ENCODE peak calls at places on chromosomes 1 and 21, in nine cellular contexts. N is sigmoid colon, C is adrenal gland, O is ovary, M is upper lobe of left lung, X is erythroblast, I is GM12891, W is Peyer's patch, F is A549. U is an unnamed sample.

GRCh38 chr1:24277420-24278169 is 41.6 kb upstream of the GRHL3 start:
- DNase-seq in C (no peak), X (no peak), W (no peak), N (peak; percentile 4), O (no peak), M (no peak), F (no peak), I (no peak), U (no peak)

GRCh38 chr21:38645282-38645681 is 147.0 kb upstream of the ERG start:
- DNase-seq in C (no peak), M (no peak), W (no peak), X (no peak), F (no peak), N (no peak), O (no peak), I (no peak), U (no peak)

GRCh38 chr1:193556042-193556441 is 369.6 kb upstream of the B3GALT2 start:
- DNase-seq in W (no peak), N (no peak), O (no peak), X (no peak), C (no peak), I (no peak), M (no peak), F (no peak), U (no peak)

GRCh38 chr21:46599251-46599572 is 5.7 kb downstream of the S100B start:
- DNase-seq in N (no peak), M (no peak), X (no peak), C (peak; percentile 68), I (no peak), O (peak; percentile 67), W (no peak), F (peak; percentile 10), U (no peak)

GRCh38 chr1:220487297-220487820 is 40.6 kb upstream of the MARK1 start:
- DNase-seq in N (no peak), O (no peak), X (no peak), W (peak; percentile 81), M (no peak), I (no peak), F (peak; percentile 15), C (no peak), U (no peak)

GRCh38 chr1:21773585-21773984 is 9.4 kb downstream of the USP48 start:
- DNase-seq in O (no peak), I (no peak), X (no peak), F (no peak), M (no peak), W (peak; percentile 64), N (peak; percentile 2), C (peak; percentile 0), U (no peak)

GRCh38 chr1:80375662-80376061 is 1369.1 kb upstream of the ADGRL4 start:
- DNase-seq in F (peak; percentile 46), X (no peak), M (no peak), W (no peak), C (no peak), N (no peak), O (no peak), I (no peak), U (no peak)

GRCh38 chr1:231590453-231591198 is 36.0 kb upstream of the DISC1 start:
- DNase-seq in X (peak; percentile 54), F (peak; percentile 83), M (no peak), N (peak; percentile 73), W (peak; percentile 71), I (no peak), C (peak; percentile 63), O (peak; percentile 50), U (no peak)

GRCh38 chr1:218299416-218299815 is 14.3 kb downstream of the RRP15 start:
- DNase-seq in O (no peak), C (no peak), N (no peak), W (no peak), X (peak; percentile 61), F (peak; percentile 62), M (no peak), I (no peak), U (no peak)

GRCh38 chr1:203589201-203589600 is 37.4 kb upstream of the ATP2B4 start:
- DNase-seq in O (no peak), I (no peak), M (no peak), X (no peak), F (no peak), W (no peak), C (no peak), N (no peak), U (no peak)

GRCh38 chr1:11729498-11730428 is 6.2 kb upstream of the AGTRAP start:
- DNase-seq in M (no peak), O (no peak), I (no peak), X (no peak), W (no peak), F (no peak), C (no peak), N (no peak), U (no peak)

GRCh38 chr1:150566589-150567340 is 12.6 kb downstream of the MCL1 start:
- DNase-seq in F (no peak), I (no peak), N (peak; percentile 63), X (no peak), O (peak; percentile 9), W (peak; percentile 37), C (peak; percentile 15), M (no peak), U (no peak)
- TF ChIP-seq POLR2A in F (no peak), I (no peak), N (no peak), X (no peak), O (peak; percentile 13), W (no peak), C (no peak), M (peak; percentile 8), U (no peak)

GRCh38 chr21:28959367-28960099 is 33.1 kb downstream of the LTN1 start:
- DNase-seq in W (no peak), F (peak; percentile 25), N (no peak), O (no peak), X (no peak), M (no peak), C (no peak), I (no peak), U (no peak)
- TF ChIP-seq POLR2A in W (no peak), F (no peak), N (no peak), O (no peak), X (no peak), M (no peak), C (no peak), I (no peak), U (no peak)

GRCh38 chr1:70617728-70618127 is 206.7 kb downstream of the CTH start:
- DNase-seq in F (no peak), I (no peak), X (no peak), M (no peak), O (no peak), W (no peak), C (no peak), N (no peak), U (no peak)
- TF ChIP-seq POLR2A in F (no peak), I (no peak), X (no peak), M (no peak), O (no peak), W (no peak), C (no peak), N (no peak), U (no peak)

GRCh38 chr1:45011837-45012638 is at the start of gene UROD:
- DNase-seq in I (peak; percentile 85), O (peak; percentile 91), F (peak; percentile 94), W (peak; percentile 97), N (peak; percentile 96), C (peak; percentile 96), M (peak; percentile 71), X (peak; percentile 99), U (peak; percentile 92)
- TF ChIP-seq POLR2A in I (peak; percentile 91), O (peak; percentile 25), F (peak; percentile 42), W (peak; percentile 53), N (no peak), C (peak; percentile 23), M (peak; percentile 54), X (peak; percentile 95), U (no peak)

DNA sequence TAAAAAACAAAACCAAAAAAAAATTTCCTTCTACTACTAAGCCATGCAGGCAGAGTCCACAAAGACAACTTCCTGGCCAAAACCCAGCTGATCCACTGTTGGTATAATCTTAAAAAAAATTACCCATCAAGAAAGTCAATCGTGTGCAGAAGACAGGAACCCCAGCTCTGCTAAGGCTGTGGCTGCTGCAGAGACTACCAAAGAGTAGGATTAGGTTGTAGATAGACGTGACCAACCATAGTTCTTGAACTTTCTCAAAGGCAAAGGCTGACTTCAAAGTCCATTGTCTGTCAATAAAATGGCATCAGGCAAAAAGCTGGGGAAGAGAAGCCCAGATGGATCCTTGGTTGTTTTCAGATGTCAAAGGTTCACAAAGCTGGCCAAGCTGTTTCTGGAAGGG is 3.4 kb downstream of the PSMB4 start:
- DNase-seq in C (no peak), W (no peak), O (no peak), N (no peak), M (no peak), I (no peak), F (no peak), X (no peak), U (no peak)
- TF ChIP-seq POLR2A in C (no peak), W (no peak), O (no peak), N (no peak), M (no peak), I (no peak), F (no peak), X (peak; percentile 10), U (no peak)

GRCh38 chr1:53601031-53601745 is 137.8 kb downstream of the GLIS1 start:
- DNase-seq in N (peak; percentile 28), X (no peak), M (no peak), W (no peak), I (no peak), O (no peak), F (no peak), C (no peak), U (no peak)
- TF ChIP-seq POLR2A in N (no peak), X (no peak), M (no peak), W (no peak), I (no peak), O (no peak), F (no peak), C (no peak), U (no peak)

GRCh38 chr1:151371340-151371739 is 1.2 kb downstream of the SELENBP1 start:
- DNase-seq in M (no peak), C (peak; percentile 74), I (no peak), W (peak; percentile 73), X (peak; percentile 73), N (peak; percentile 90), O (peak; percentile 78), F (peak; percentile 49), U (no peak)

GRCh38 chr1:151371744-151372410 is 628 bp downstream of the SELENBP1 start:
- DNase-seq in F (peak; percentile 39), M (peak; percentile 71), X (peak; percentile 49), C (peak; percentile 44), O (peak; percentile 65), N (peak; percentile 83), W (peak; percentile 60), I (no peak), U (no peak)

GRCh38 chr1:151373196-151373595 is 691 bp upstream of the SELENBP1 start:
- DNase-seq in F (no peak), C (no peak), X (no peak), I (no peak), O (no peak), M (no peak), W (no peak), N (peak; percentile 35), U (no peak)

GRCh38 chr1:151370211-151370911 is 2.1 kb downstream of the SELENBP1 start:
- DNase-seq in I (no peak), N (peak; percentile 66), X (peak; percentile 100), M (peak; percentile 27), F (no peak), O (peak; percentile 60), W (no peak), C (no peak), U (no peak)

GRCh38 chr1:151372411-151372934 is at the start of gene SELENBP1:
- DNase-seq in X (peak; percentile 77), F (peak; percentile 68), M (no peak), W (peak; percentile 93), O (peak; percentile 89), I (no peak), C (peak; percentile 61), N (peak; percentile 96), U (peak; percentile 68)
- TF ChIP-seq POLR2A in X (peak; percentile 71), F (peak; percentile 51), M (peak; percentile 87), W (peak; percentile 99), O (peak; percentile 58), I (no peak), C (no peak), N (peak; percentile 95), U (peak; percentile 47)

U was measured in breast epithelium.